ENCODE peak calls at places on chromosomes 7 and 10, in four cellular contexts. P, Z, Y and O are unnamed samples.

GRCh38 chr7:125436220-125436619 is 506.6 kb upstream of the POT1 start:
- DNase-seq in Y (no peak), Z (no peak), P (no peak), O (no peak)

GRCh38 chr10:51733061-51733460 is 33.7 kb upstream of the CSTF2T start:
- DNase-seq in Z (no peak), Y (no peak), P (no peak), O (no peak)

GRCh38 chr7:124532166-124532565 is 233.4 kb downstream of the GPR37 start:
- DNase-seq in Y (no peak), Z (no peak), P (no peak), O (no peak)

GRCh38 chr7:145378197-145378596 is 542.3 kb upstream of the TPK1 start:
- DNase-seq in Z (no peak), P (no peak), Y (no peak), O (no peak)

GRCh38 chr7:44964384-44964830 is 14.4 kb downstream of the MYO1G start:
- DNase-seq in Z (no peak), P (peak), Y (peak), O (no peak)

GRCh38 chr7:24572421-24573007 is 738 bp upstream of the PALS2 start:
- DNase-seq in Y (peak), P (no peak), Z (peak), O (no peak)

GRCh38 chr7:28114056-28114455 is 66.5 kb downstream of the JAZF1 start:
- DNase-seq in Y (no peak), P (no peak), Z (no peak), O (no peak)

GRCh38 chr10:123621492-123621891 is 44.7 kb upstream of the GPR26 start:
- DNase-seq in Y (no peak), P (no peak), Z (no peak), O (no peak)

GRCh38 chr10:24449334-24449740 is 240.4 kb downstream of the KIAA1217 start:
- DNase-seq in Y (no peak), Z (no peak), P (no peak), O (no peak)

GRCh38 chr10:122474145-122474739 is 12.9 kb downstream of the HTRA1 start:
- DNase-seq in Y (no peak), Z (no peak), P (no peak), O (no peak)

GRCh38 chr7:28180031-28180363 is 598 bp downstream of the JAZF1 start:
- DNase-seq in Y (peak), P (peak), Z (no peak), O (no peak)

GRCh38 chr7:22582860-22583640 is 83.1 kb upstream of the STEAP1B start:
- DNase-seq in P (no peak), Y (no peak), Z (no peak), O (no peak)

GRCh38 chr10:91054325-91054724 is 133.4 kb upstream of the ANKRD1 start:
- DNase-seq in Y (no peak), Z (no peak), P (no peak), O (no peak)

GRCh38 chr7:5693529-5693928 is 87.9 kb downstream of the RNF216 start:
- DNase-seq in Z (peak), Y (no peak), P (no peak), O (no peak)

GRCh38 chr10:98045785-98046389 is 15.5 kb upstream of the CRTAC1 start:
- DNase-seq in P (peak), Z (peak), Y (peak), O (peak)

GRCh38 chr10:82266438-82266837 is 391.4 kb downstream of the NRG3 start:
- DNase-seq in Y (no peak), Z (no peak), P (no peak), O (no peak)

GRCh38 chr7:4689668-4690067 is 7.6 kb downstream of the FOXK1 start:
- DNase-seq in Y (no peak), P (no peak), Z (no peak), O (no peak)

GRCh38 chr10:91296471-91296870 is 76.0 kb downstream of the PCGF5 start:
- DNase-seq in Y (no peak), P (no peak), Z (peak), O (peak)

GRCh38 chr10:129658673-129659072 is 191.6 kb downstream of the MGMT start:
- DNase-seq in Y (peak), Z (peak), P (no peak), O (no peak)

GRCh38 chr7:46568420-46569116 is 647.5 kb upstream of the IGFBP3 start:
- DNase-seq in P (no peak), Y (no peak), Z (no peak), O (no peak)

GRCh38 chr10:32956365-32957197 is 1.4 kb downstream of the ITGB1 start:
- DNase-seq in Z (no peak), Y (no peak), P (no peak), O (no peak)

GRCh38 chr10:81215498-81215897 is 659.5 kb upstream of the NRG3 start:
- DNase-seq in Z (no peak), Y (no peak), P (no peak), O (no peak)

GRCh38 chr7:134533288-134533771 is 6.0 kb downstream of the AKR1B10 start:
- DNase-seq in P (no peak), Z (no peak), Y (no peak), O (no peak)

GRCh38 chr7:101983147-101983811 is 165.9 kb downstream of the CUX1 start:
- DNase-seq in Z (no peak), P (no peak), Y (no peak), O (no peak)

GRCh38 chr7:93736970-93737369 is 153.6 kb downstream of the TFPI2 start:
- DNase-seq in Y (no peak), Z (no peak), P (no peak), O (no peak)

GRCh38 chr10:95176101-95176500 is 17.9 kb upstream of the ACSM6 start:
- DNase-seq in Z (no peak), Y (no peak), P (no peak), O (no peak)

GRCh38 chr7:16411391-16411790 is 9.9 kb downstream of the CRPPA start:
- DNase-seq in P (no peak), Y (no peak), Z (no peak), O (no peak)

GRCh38 chr7:73435471-73436009 is 2.0 kb downstream of the FZD9 start:
- DNase-seq in P (no peak), Z (no peak), Y (no peak), O (no peak)

GRCh38 chr7:66903360-66904062 is 17.5 kb upstream of the TMEM248 start:
- DNase-seq in P (no peak), Y (no peak), Z (no peak), O (no peak)

GRCh38 chr7:7231005-7231404 is 48.7 kb downstream of the C1GALT1 start:
- DNase-seq in P (no peak), Z (no peak), Y (no peak), O (no peak)

GRCh38 chr10:46330881-46331280 is 44.1 kb downstream of the ANTXRL start:
- DNase-seq in P (no peak), Z (no peak), Y (no peak), O (no peak)

DNA sequence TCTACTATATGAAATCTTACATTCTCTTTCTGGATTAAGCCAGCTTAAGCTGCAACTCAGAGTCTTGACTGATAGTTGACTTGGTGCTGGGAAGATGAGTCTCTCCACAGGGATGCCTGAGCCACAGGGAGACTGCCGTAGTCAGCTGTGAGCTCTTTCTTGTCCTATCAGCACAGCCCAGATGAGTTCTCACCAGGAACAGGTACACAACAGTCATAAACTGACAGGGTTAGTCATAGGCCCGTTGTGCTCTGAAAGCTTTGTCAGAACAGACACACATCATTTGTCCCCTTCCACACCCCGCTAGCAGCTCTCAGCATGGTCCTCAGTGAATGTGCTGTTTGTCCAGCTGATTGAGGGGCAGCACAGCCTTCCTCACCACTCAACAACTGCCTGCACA is 221.6 kb downstream of the RPS24 start:
- DNase-seq in Z (no peak), Y (no peak), P (no peak), O (no peak)
- H3K9ac ChIP-seq in Z (no peak), Y (no peak), P (no peak), O (no peak)

DNA sequence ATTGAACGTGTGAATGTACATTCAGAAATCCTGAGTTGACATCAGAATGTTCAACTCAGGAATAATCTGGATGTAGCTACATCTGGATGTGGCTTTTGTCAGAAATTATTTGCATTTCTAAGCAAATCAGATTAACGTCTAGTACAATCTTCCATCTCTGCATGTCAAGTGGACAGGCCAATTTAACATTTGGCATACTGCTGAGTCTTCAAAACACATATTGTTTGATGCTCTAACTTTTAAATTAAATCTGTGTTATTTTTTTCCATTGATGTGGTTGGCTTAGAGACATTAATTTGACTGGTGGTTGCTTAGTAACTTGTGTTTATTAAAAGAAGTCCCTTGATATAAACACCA is 3.4 kb downstream of the STAMBPL1 start:
- DNase-seq in P (no peak), Y (no peak), Z (no peak), O (no peak)
- TF ChIP-seq RAD21 in P (no peak), Y (no peak), Z (no peak), O (no peak)

DNA sequence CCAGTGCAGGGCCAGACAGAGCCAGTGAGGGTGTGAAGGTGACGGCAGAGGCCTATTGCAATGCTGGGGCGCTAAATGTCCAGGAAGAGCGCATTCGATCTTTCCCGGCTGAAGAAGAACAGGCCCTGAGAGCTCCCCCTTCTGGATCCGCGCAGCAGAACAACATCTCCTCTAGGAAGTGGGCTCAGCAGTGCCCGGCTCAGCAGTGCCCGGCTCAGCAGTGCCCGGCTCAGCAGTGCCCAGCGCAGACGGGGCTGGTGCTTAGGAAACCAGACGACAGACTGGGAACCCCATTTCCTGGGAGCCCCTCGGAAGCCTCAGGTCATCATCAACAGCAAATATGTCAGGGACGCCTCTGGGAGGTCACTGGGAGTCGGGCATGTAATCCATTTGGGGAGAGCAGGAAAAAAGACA is 4.7 kb upstream of the NOS3 start:
- DNase-seq in P (peak), Y (peak), Z (no peak), O (no peak)
- TF ChIP-seq FOSL1 in P (no peak), Y (no peak), Z (no peak), O (no peak)

GRCh38 chr10:78211476-78212110 is 177.9 kb downstream of the RPS24 start:
- DNase-seq in Y (no peak), P (no peak), Z (peak), O (peak)
- H3K9ac ChIP-seq in Y (no peak), P (no peak), Z (no peak), O (no peak)

GRCh38 chr7:120039138-120039537 is 233.8 kb upstream of the KCND2 start:
- DNase-seq in P (no peak), Y (no peak), Z (peak), O (no peak)

GRCh38 chr7:120041798-120042197 is 231.2 kb upstream of the KCND2 start:
- DNase-seq in Z (no peak), P (no peak), Y (no peak), O (no peak)

GRCh38 chr7:120043250-120043649 is 229.7 kb upstream of the KCND2 start:
- DNase-seq in Z (no peak), P (no peak), Y (no peak), O (no peak)
- TF ChIP-seq RAD21 in Z (no peak), P (no peak), Y (no peak), O (no peak)